ENCODE peak calls at places on chromosomes 6 and 20, in four cellular contexts. U is CD8-positive, alpha-beta T cell; Y is foreskin fibroblast; X is stimulated activated naive CD4-positive, alpha-beta T cell. T is an unnamed sample.

GRCh38 chr6:132725471-132725870 is 11.6 kb upstream of the VNN1 start:
- DNase-seq in U (no peak), X (no peak), Y (no peak), T (no peak)

GRCh38 chr20:21301940-21302644 is 1.0 kb upstream of the XRN2 start:
- DNase-seq in Y (no peak), U (no peak), X (no peak), T (no peak)

GRCh38 chr6:9250852-9251251 is 815.5 kb upstream of the SLC35B3 start:
- DNase-seq in U (no peak), Y (peak), X (no peak), T (no peak)

GRCh38 chr20:38272961-38273360 is 12.4 kb upstream of the KIAA1755 start:
- DNase-seq in Y (peak), X (no peak), U (no peak), T (peak)

GRCh38 chr6:11253594-11253993 is 21.1 kb upstream of the NEDD9 start:
- DNase-seq in U (no peak), Y (no peak), X (no peak), T (no peak)

GRCh38 chr6:43282636-43283513 is 15.2 kb upstream of the SLC22A7 start:
- DNase-seq in X (no peak), U (no peak), Y (no peak), T (no peak)

GRCh38 chr20:19966840-19967239 is 50.3 kb upstream of the NAA20 start:
- DNase-seq in Y (no peak), U (no peak), X (no peak), T (no peak)

GRCh38 chr6:42783177-42783875 is 1.5 kb downstream of the BICRAL start:
- DNase-seq in Y (peak), X (peak), U (peak), T (peak)

GRCh38 chr20:36773548-36774242 is at the start of gene DSN1:
- DNase-seq in U (peak), Y (peak), X (peak), T (peak)

GRCh38 chr6:45930419-45931059 is 85.1 kb downstream of the CLIC5 start:
- DNase-seq in Y (peak), U (peak), X (peak), T (peak)

GRCh38 chr6:38573800-38574395 is 65.8 kb downstream of the BTBD9 start:
- DNase-seq in X (no peak), U (no peak), Y (no peak), T (no peak)

GRCh38 chr6:125658759-125659431 is 90.5 kb upstream of the HEY2 start:
- DNase-seq in U (no peak), Y (no peak), X (no peak), T (no peak)

GRCh38 chr6:125046107-125046925 is 84.1 kb downstream of the RNF217 start:
- DNase-seq in Y (no peak), X (no peak), U (no peak), T (no peak)

GRCh38 chr6:158231551-158232444 is 63.6 kb downstream of the GTF2H5 start:
- DNase-seq in Y (peak), X (peak), U (peak), T (no peak)

GRCh38 chr20:38880952-38881735 is 45.1 kb upstream of the FAM83D start:
- DNase-seq in Y (no peak), U (no peak), X (no peak), T (no peak)

GRCh38 chr6:24140572-24140971 is 14.6 kb downstream of the NRSN1 start:
- DNase-seq in X (no peak), Y (no peak), U (no peak), T (no peak)

GRCh38 chr20:41848180-41848579 is 230.0 kb upstream of the CHD6 start:
- DNase-seq in U (no peak), Y (no peak), X (no peak), T (no peak)

GRCh38 chr6:14553515-14553914 is 435.9 kb downstream of the CD83 start:
- DNase-seq in Y (no peak), X (no peak), U (no peak), T (no peak)

GRCh38 chr6:112149719-112150263 is 62.4 kb downstream of the FAM229B start:
- DNase-seq in U (no peak), X (no peak), Y (peak), T (no peak)

GRCh38 chr6:137490961-137491360 is 3.2 kb downstream of the OLIG3 start:
- DNase-seq in Y (no peak), X (no peak), U (no peak), T (no peak)

GRCh38 chr6:16168858-16169257 is 40.0 kb downstream of the MYLIP start:
- DNase-seq in U (no peak), X (no peak), Y (peak), T (peak)

GRCh38 chr6:31402324-31403282 is 792 bp upstream of the MICA start:
- DNase-seq in U (peak), Y (no peak), X (peak), T (no peak)

GRCh38 chr6:154606457-154606856 is 96.0 kb upstream of the CNKSR3 start:
- DNase-seq in X (peak), Y (no peak), U (peak), T (no peak)

GRCh38 chr6:141988954-141989705 is 143.6 kb upstream of the GJE1 start:
- DNase-seq in U (no peak), Y (peak), X (no peak), T (peak)

GRCh38 chr6:75065524-75065923 is 140.3 kb downstream of the COL12A1 start:
- DNase-seq in Y (peak), X (no peak), U (no peak), T (peak)

GRCh38 chr20:35226126-35226774 is at the start of gene MMP24:
- DNase-seq in U (no peak), X (no peak), Y (no peak), T (no peak)

GRCh38 chr6:159461998-159462397 is 231.0 kb downstream of the SOD2 start:
- DNase-seq in X (no peak), Y (no peak), U (no peak), T (no peak)

GRCh38 chr6:4253604-4254211 is 118.3 kb upstream of the ECI2 start:
- DNase-seq in X (no peak), U (no peak), Y (peak), T (peak)

GRCh38 chr20:38283236-38283635 is 20.7 kb upstream of the BPI start:
- DNase-seq in X (no peak), Y (no peak), U (no peak), T (no peak)

GRCh38 chr20:7665311-7665863 is 274.9 kb downstream of the HAO1 start:
- DNase-seq in U (no peak), X (no peak), Y (no peak), T (no peak)

GRCh38 chr20:6525447-6526303 is 241.8 kb upstream of the BMP2 start:
- DNase-seq in Y (no peak), U (no peak), X (no peak), T (peak)

GRCh38 chr6:43287717-43288679 is 10.1 kb upstream of the SLC22A7 start:
- DNase-seq in X (no peak), U (no peak), Y (no peak), T (no peak)

GRCh38 chr20:36105731-36106226 is 48.8 kb upstream of the EPB41L1 start:
- DNase-seq in Y (no peak), X (no peak), U (no peak), T (no peak)

GRCh38 chr20:43914697-43915208 is at the start of gene TOX2:
- DNase-seq in U (peak), X (peak), Y (no peak), T (no peak)

T was measured in skeletal muscle cell.